ENCODE peak calls at places on chromosome 19, in six cellular contexts. K, O, C, P, F and S are unnamed samples.
A peak's percentile ranks its signal among the peaks of the same experiment; 100 is the strongest.

GRCh38 chr19:23403581-23404324 is 8.5 kb upstream of the ZNF91 start:
- DNase-seq in C (no peak), F (no peak), O (no peak), K (no peak), P (no peak), S (no peak)

GRCh38 chr19:55913643-55914268 is 18.4 kb downstream of the NLRP13 start:
- DNase-seq in O (peak; percentile 31), C (no peak), F (peak; percentile 19), K (no peak), P (no peak), S (no peak)

GRCh38 chr19:31316201-31316951 is 32.9 kb downstream of the TSHZ3 start:
- DNase-seq in C (peak; percentile 38), F (peak; percentile 80), O (no peak), P (no peak), K (peak; percentile 86), S (no peak)

GRCh38 chr19:3163943-3164342 is 14.6 kb upstream of the S1PR4 start:
- DNase-seq in O (no peak), C (no peak), F (no peak), P (no peak), K (no peak), S (no peak)

GRCh38 chr19:45146716-45147337 is 14.0 kb downstream of the NKPD1 start:
- DNase-seq in O (no peak), F (no peak), C (no peak), P (no peak), K (no peak), S (no peak)

GRCh38 chr19:7795555-7796161 is 32.6 kb downstream of the CLEC4M start:
- DNase-seq in C (no peak), O (no peak), K (no peak), P (no peak), F (no peak), S (no peak)

GRCh38 chr19:50431343-50432220 is 1.1 kb upstream of the MYBPC2 start:
- DNase-seq in K (peak; percentile 41), P (peak; percentile 96), C (peak; percentile 69), F (peak; percentile 68), O (peak; percentile 96), S (peak; percentile 90)

GRCh38 chr19:7393934-7394508 is 45.3 kb downstream of the ARHGEF18 start:
- DNase-seq in C (no peak), P (no peak), F (no peak), K (peak; percentile 34), O (no peak), S (no peak)

GRCh38 chr19:16892868-16893685 is 4.3 kb downstream of the F2RL3 start:
- DNase-seq in C (no peak), O (no peak), P (no peak), K (no peak), F (no peak), S (no peak)

GRCh38 chr19:40693150-40693788 is 2.8 kb upstream of the NUMBL start:
- DNase-seq in P (no peak), K (no peak), O (no peak), F (no peak), C (no peak), S (no peak)

GRCh38 chr19:39296906-39297305 is 699 bp downstream of the IFNL1 start:
- DNase-seq in C (no peak), K (no peak), F (no peak), O (no peak), P (no peak), S (no peak)

GRCh38 chr19:13396256-13397080 is 109.8 kb downstream of the CACNA1A start:
- DNase-seq in K (peak; percentile 93), O (no peak), F (peak; percentile 43), C (peak; percentile 84), P (peak; percentile 64), S (peak; percentile 52)
- TF ChIP-seq CTCF in K (no peak), O (no peak), F (no peak), C (no peak), P (no peak), S (no peak)

DNA sequence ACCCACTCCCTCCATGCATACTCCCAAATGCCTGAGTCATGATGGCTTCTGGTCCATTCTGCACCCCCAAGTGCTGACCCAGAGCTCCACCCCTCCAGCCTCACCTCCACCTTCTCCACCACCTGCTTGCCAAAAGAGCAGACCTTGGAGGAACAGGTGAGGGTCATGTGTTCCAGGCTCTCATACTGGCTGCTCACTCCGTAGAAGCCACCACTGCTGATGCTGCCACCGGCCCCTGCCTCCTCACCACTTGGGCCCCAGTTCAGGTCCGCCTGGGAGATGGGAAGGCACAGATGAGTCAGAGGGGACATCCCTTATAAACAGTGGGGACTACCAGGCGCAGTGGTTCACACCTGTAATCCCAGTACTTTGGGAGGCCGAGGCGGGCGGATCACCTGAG is 7.9 kb downstream of the CD37 start:
- DNase-seq in F (no peak), K (no peak), C (no peak), O (peak; percentile 53), P (no peak), S (no peak)
- TF ChIP-seq CTCF in F (no peak), K (no peak), C (no peak), O (no peak), P (no peak), S (no peak)

GRCh38 chr19:11849264-11849615 is 714 bp downstream of the ZNF439 start:
- DNase-seq in F (peak; percentile 83), P (no peak), C (no peak), K (no peak), O (no peak), S (no peak)
- TF ChIP-seq CTCF in F (no peak), P (no peak), C (no peak), K (no peak), O (no peak), S (no peak)

GRCh38 chr19:6064703-6065073 is 45.6 kb downstream of the RFX2 start:
- DNase-seq in K (no peak), C (no peak), F (no peak), O (no peak), P (no peak), S (no peak)

GRCh38 chr19:6064016-6064702 is 46.1 kb downstream of the RFX2 start:
- DNase-seq in F (no peak), K (no peak), O (peak; percentile 84), P (no peak), C (peak; percentile 31), S (no peak)

GRCh38 chr19:6067975-6068374 is 42.3 kb downstream of the RFX2 start:
- DNase-seq in O (peak; percentile 70), C (no peak), F (no peak), K (no peak), P (no peak), S (no peak)

GRCh38 chr19:6066661-6067646 is 43.3 kb downstream of the RFX2 start:
- DNase-seq in P (peak; percentile 72), K (peak; percentile 88), F (peak; percentile 91), O (peak; percentile 96), C (peak; percentile 62), S (peak; percentile 96)

DNA sequence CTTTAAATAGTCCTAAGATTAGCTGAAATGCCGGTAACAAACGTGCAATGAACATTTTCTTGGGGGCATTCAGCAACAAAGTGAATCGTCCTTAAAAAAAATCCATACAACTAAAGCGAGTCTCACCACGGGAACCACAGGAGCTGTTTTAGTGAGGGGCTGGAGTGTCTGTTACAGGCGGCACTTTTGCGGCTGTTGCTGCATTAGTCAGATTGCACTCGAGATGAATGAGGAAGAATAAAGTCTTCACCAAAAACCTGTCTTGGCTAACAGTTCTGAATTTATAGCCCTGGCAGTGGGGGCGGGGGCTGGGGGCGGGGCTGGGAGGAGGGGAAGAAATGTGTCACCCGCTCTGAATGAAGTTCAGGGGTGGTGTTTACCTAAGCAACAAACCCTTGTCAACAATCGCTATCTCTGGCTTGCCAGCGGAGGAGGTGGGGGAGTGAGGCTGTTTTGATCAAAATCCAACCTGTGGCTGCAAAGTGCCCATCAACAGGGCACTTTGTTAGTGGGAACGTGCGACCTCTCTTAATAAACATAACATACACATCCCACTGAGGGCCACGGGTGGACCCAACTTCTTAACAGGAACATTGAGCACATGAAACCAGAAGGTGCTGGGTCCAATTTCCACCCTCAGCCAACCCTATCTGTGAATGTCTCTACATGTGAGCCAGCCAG is 44.5 kb downstream of the RFX2 start:
- DNase-seq in O (peak; percentile 87), C (no peak), F (peak; percentile 88), K (peak; percentile 46), P (no peak), S (peak; percentile 87)
- TF ChIP-seq CTCF in O (no peak), C (no peak), F (no peak), K (no peak), P (no peak), S (no peak)

DNA sequence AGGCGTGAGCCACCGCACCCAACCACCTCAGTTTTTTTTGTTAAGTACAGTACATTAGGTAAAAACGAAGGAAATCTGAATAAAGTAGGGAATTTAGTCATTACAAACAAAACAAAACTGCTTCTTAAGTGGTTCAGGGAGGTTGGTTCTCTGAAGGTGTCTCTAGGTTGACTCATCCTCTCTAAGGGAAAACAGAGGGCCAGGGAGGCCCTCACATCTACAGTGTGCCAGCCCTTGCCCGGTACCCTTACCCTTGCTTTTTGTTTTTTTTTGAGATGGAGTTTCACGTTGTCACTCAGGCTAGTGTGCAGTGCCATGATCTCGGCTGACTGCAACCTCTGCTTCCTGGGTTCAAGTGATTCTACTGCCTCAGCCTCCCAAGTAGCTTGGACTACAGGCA is 17.2 kb upstream of the JUND start:
- DNase-seq in K (no peak), P (no peak), O (no peak), C (no peak), F (no peak), S (no peak)
- TF ChIP-seq CTCF in K (no peak), P (no peak), O (no peak), C (no peak), F (no peak), S (no peak)